ENCODE peak calls at places on chromosomes 16 and 17, in eight cellular contexts. L is Karpas-422, S is OCI-LY7, I is keratinocyte, M is mesenchymal stem cell, C is endothelial cell of umbilical vein, V is neural progenitor cell, Y is GM23338. B is an unnamed sample.

GRCh38 chr16:88377961-88378360 is 4.8 kb upstream of the ZNF469 start:
- DNase-seq in M (no peak), S (no peak), C (no peak), Y (no peak), V (no peak), I (no peak), L (no peak), B (no peak)

GRCh38 chr17:48064638-48065037 is 16.5 kb downstream of the NFE2L1 start:
- DNase-seq in Y (peak), I (no peak), L (no peak), S (no peak), V (no peak), C (no peak), M (no peak), B (no peak)

GRCh38 chr17:47703191-47703591 is 9.2 kb downstream of the TBKBP1 start:
- DNase-seq in V (no peak), M (no peak), C (no peak), Y (no peak), L (no peak), I (no peak), S (peak), B (no peak)

GRCh38 chr16:27618140-27618539 is 68.2 kb downstream of the KATNIP start:
- DNase-seq in V (no peak), M (no peak), S (no peak), C (no peak), I (no peak), L (no peak), Y (no peak), B (no peak)

GRCh38 chr17:17748179-17748578 is 66.9 kb downstream of the RAI1 start:
- DNase-seq in V (no peak), S (no peak), Y (peak), C (no peak), L (peak), M (no peak), I (no peak), B (no peak)

GRCh38 chr16:5064915-5065314 is 841 bp downstream of the C16orf89 start:
- DNase-seq in C (no peak), M (no peak), V (no peak), S (no peak), Y (no peak), L (no peak), I (no peak), B (no peak)

GRCh38 chr16:17515421-17516210 is 44.9 kb upstream of the XYLT1 start:
- DNase-seq in S (no peak), M (no peak), C (no peak), L (no peak), I (peak), Y (no peak), V (no peak), B (no peak)

GRCh38 chr17:63985387-63986140 is 12.6 kb upstream of the PRR29 start:
- DNase-seq in I (no peak), M (no peak), C (no peak), S (no peak), L (no peak), V (no peak), Y (peak), B (peak)

GRCh38 chr16:61324044-61324443 is 712.2 kb downstream of the CDH8 start:
- DNase-seq in Y (no peak), M (no peak), S (no peak), V (peak), L (no peak), I (no peak), C (no peak), B (no peak)

GRCh38 chr17:55462711-55463110 is 41.1 kb upstream of the MMD start:
- DNase-seq in S (no peak), M (no peak), I (no peak), C (no peak), Y (no peak), L (no peak), V (no peak), B (no peak)

GRCh38 chr17:55463600-55463999 is 42.0 kb upstream of the MMD start:
- DNase-seq in L (peak), M (no peak), C (no peak), S (peak), V (no peak), I (no peak), Y (no peak), B (no peak)

GRCh38 chr17:55462234-55462633 is 40.6 kb upstream of the MMD start:
- DNase-seq in Y (no peak), S (no peak), I (no peak), V (no peak), L (no peak), C (no peak), M (no peak), B (no peak)

DNA sequence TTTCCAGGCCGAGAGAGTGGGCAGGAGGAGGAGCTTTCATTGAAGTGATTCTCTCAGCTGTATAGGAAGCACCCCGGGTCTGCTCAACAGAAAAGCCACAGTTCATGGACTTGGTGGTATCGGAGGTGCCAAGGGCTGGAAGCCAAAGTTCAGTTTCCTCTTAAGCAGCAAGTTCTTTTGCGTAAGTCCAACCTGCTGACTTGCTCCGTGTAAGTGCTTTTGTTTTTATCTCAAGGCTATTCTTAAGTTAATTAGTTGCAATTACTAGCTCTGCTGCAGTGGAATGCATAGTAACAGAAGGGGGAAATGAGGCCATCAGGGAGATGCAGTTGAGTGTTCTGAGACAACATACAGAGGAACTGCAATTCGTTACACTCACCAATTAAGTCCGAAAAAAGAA is 44.6 kb downstream of the SMIM36 start:
- DNase-seq in S (peak), L (no peak), V (no peak), I (no peak), C (no peak), Y (peak), M (no peak), B (no peak)
- H2AFZ ChIP-seq in S (peak), L (no peak), V (no peak), I (no peak), C (no peak), Y (no peak), M (no peak), B (no peak)

GRCh38 chr16:1677942-1678499 is at the start of gene JPT2:
- DNase-seq in I (peak), M (peak), C (peak), S (peak), V (peak), L (peak), Y (peak), B (peak)

GRCh38 chr16:1676661-1677060 is 1.4 kb upstream of the JPT2 start:
- DNase-seq in V (no peak), Y (no peak), L (no peak), C (no peak), M (no peak), S (no peak), I (no peak), B (no peak)

GRCh38 chr16:1674751-1675664 is 3.1 kb upstream of the JPT2 start:
- DNase-seq in M (peak), Y (no peak), L (no peak), S (no peak), V (no peak), C (no peak), I (no peak), B (no peak)

GRCh38 chr16:1678500-1679098 is 520 bp downstream of the JPT2 start:
- DNase-seq in M (peak), S (peak), V (peak), Y (peak), C (peak), I (no peak), L (peak), B (peak)

DNA sequence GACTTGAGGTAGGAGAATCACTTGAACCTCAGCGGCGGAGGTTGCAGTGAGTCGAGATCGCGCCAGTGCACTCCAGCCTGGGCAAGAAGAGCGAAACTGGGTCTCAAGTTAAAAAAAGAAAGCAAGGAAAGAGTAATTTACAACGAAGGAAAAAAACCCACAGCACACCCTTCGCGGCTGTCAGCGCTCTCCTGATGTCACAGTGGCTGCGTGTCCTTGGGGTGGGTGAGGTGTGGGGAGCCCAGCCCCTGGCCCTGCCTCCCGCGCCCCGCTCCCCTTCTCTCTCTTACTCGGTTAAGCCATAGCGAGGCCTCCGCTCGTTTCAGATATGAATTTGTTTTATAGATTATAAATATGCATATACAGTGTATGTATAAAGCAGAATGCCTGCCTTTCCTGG is 740 bp upstream of the JPT2 start:
- DNase-seq in C (no peak), I (no peak), S (no peak), L (no peak), V (peak), M (no peak), Y (peak), B (no peak)
- H3K4me2 ChIP-seq in C (peak), I (peak), S (peak), L (peak), V (peak), M (no peak), Y (peak), B (peak)

GRCh38 chr17:75468311-75468754 is 11.9 kb downstream of the TMEM94 start:
- DNase-seq in V (no peak), M (no peak), C (no peak), L (no peak), Y (no peak), S (no peak), I (no peak), B (no peak)
- H2AFZ ChIP-seq in V (no peak), M (no peak), C (no peak), L (no peak), Y (no peak), S (no peak), I (no peak), B (no peak)

DNA sequence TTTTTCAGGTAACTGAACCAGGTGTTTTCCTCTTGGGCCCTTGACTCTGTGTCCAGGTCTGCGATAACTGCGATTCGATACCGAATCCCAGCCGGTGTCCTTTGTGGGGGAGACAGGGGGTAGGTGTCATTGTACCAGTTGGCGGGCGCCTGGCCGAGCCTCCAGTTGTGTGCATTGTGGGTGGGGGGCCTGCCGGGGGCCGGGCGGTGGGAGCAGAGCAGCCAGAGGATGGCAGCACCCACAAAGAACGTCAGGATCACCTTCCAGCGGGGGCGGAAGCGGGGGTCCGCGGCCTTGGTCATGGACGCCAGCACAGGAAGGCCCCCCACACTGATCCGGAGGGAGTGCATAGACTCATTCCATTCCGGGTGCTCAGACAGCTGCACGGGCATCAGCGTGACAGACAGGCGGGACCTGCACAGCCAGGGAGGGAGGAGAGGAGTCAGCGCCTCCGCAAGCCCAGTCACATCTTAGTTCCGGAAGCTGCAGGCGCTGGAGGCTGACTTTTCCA is 12.3 kb downstream of the CANT1 start:
- DNase-seq in V (no peak), Y (no peak), S (no peak), M (no peak), I (no peak), C (no peak), L (no peak), B (no peak)
- H3K4me2 ChIP-seq in V (no peak), Y (no peak), S (no peak), M (no peak), I (peak), C (no peak), L (no peak), B (no peak)

GRCh38 chr16:68920349-68920748 is 77.0 kb downstream of the TANGO6 start:
- DNase-seq in C (no peak), I (no peak), V (no peak), M (no peak), Y (no peak), S (no peak), L (no peak), B (no peak)
- H2AFZ ChIP-seq in C (no peak), I (no peak), V (no peak), M (no peak), Y (no peak), S (no peak), L (no peak), B (no peak)

GRCh38 chr16:75294773-75295172 is 43.3 kb upstream of the BCAR1 start:
- DNase-seq in S (no peak), I (no peak), Y (no peak), L (no peak), C (no peak), V (no peak), M (no peak), B (no peak)
- H3K4me2 ChIP-seq in S (no peak), I (no peak), Y (no peak), L (no peak), C (no peak), V (no peak), M (no peak), B (no peak)

GRCh38 chr17:43210576-43210975 is 1.1 kb upstream of the TMEM106A start:
- DNase-seq in S (no peak), I (no peak), C (no peak), M (no peak), V (no peak), Y (no peak), L (no peak), B (no peak)
- H2AFZ ChIP-seq in S (peak), I (no peak), C (peak), M (no peak), V (no peak), Y (no peak), L (no peak), B (peak)